ENCODE peak calls at places on chromosomes 11 and 22, in four cellular contexts. Y is pancreas; Q is retinal pigment epithelial cell; X is CD4-positive, alpha-beta T cell. W is an unnamed sample.

GRCh38 chr11:60130496-60130895 is 42.0 kb downstream of the MS4A2 start:
- DNase-seq in Y (peak; percentile 14), Q (no peak), X (no peak), W (peak; percentile 23)

GRCh38 chr11:827861-828167 is at the start of gene CRACR2B:
- DNase-seq in Y (peak; percentile 82), Q (no peak), X (no peak), W (no peak)

GRCh38 chr22:34973016-34973415 is 92.9 kb upstream of the ISX start:
- DNase-seq in Y (no peak), Q (no peak), X (no peak), W (no peak)

GRCh38 chr22:38135133-38135706 is 24.7 kb upstream of the BAIAP2L2 start:
- DNase-seq in Y (no peak), Q (peak; percentile 36), X (no peak), W (no peak)

GRCh38 chr22:27212081-27212480 is 554.7 kb downstream of the MIAT start:
- DNase-seq in Y (no peak), Q (no peak), X (no peak), W (no peak)

GRCh38 chr22:30078320-30079311 is 1.6 kb upstream of the HORMAD2 start:
- DNase-seq in Y (no peak), Q (no peak), X (peak; percentile 38), W (peak; percentile 48)

GRCh38 chr11:100640071-100640470 is 47.0 kb upstream of the ARHGAP42 start:
- DNase-seq in Y (no peak), Q (no peak), X (no peak), W (no peak)

GRCh38 chr22:28711820-28712777 is 29.5 kb downstream of the CHEK2 start:
- DNase-seq in Y (no peak), Q (peak; percentile 88), X (no peak), W (no peak)

GRCh38 chr11:2142762-2143202 is 3.6 kb upstream of the IGF2 start:
- DNase-seq in Y (no peak), Q (no peak), X (no peak), W (peak; percentile 70)

GRCh38 chr22:36406139-36406538 is 18.4 kb upstream of the MYH9 start:
- DNase-seq in Y (no peak), Q (no peak), X (no peak), W (no peak)

GRCh38 chr11:35083181-35084061 is 55.5 kb upstream of the CD44 start:
- DNase-seq in Y (peak; percentile 20), Q (peak; percentile 53), X (peak; percentile 56), W (peak; percentile 77)

GRCh38 chr11:47998733-47999359 is 18.5 kb downstream of the PTPRJ start:
- DNase-seq in Y (no peak), Q (no peak), X (no peak), W (no peak)

GRCh38 chr11:65887723-65888162 is 528 bp downstream of the FIBP start:
- DNase-seq in Y (no peak), Q (no peak), X (no peak), W (no peak)

GRCh38 chr22:25637032-25637431 is 72.6 kb downstream of the GRK3 start:
- DNase-seq in Y (no peak), Q (no peak), X (no peak), W (no peak)

GRCh38 chr11:16605440-16605970 is 132.9 kb upstream of the C11orf58 start:
- DNase-seq in Y (no peak), Q (no peak), X (no peak), W (peak; percentile 10)

GRCh38 chr11:108958446-108959123 is 293.7 kb downstream of the DDX10 start:
- DNase-seq in Y (no peak), Q (no peak), X (no peak), W (no peak)

GRCh38 chr11:2806351-2807058 is 79.1 kb downstream of the CDKN1C start:
- DNase-seq in Y (peak; percentile 15), Q (no peak), X (peak; percentile 27), W (no peak)

GRCh38 chr11:75463106-75463774 is 30.2 kb upstream of the KLHL35 start:
- DNase-seq in Y (no peak), Q (no peak), X (no peak), W (no peak)

GRCh38 chr11:73137262-73137941 is 4.7 kb downstream of the FCHSD2 start:
- DNase-seq in Y (no peak), Q (no peak), X (no peak), W (no peak)

GRCh38 chr11:119758291-119758690 is 29.3 kb upstream of the NECTIN1 start:
- DNase-seq in Y (no peak), Q (no peak), X (no peak), W (no peak)

GRCh38 chr11:64845125-64845735 is 777 bp upstream of the CDC42BPG start:
- DNase-seq in Y (no peak), Q (no peak), X (no peak), W (no peak)

GRCh38 chr11:34644669-34645406 is 23.9 kb downstream of the EHF start:
- DNase-seq in Y (no peak), Q (no peak), X (no peak), W (no peak)

GRCh38 chr11:112837162-112837826 is 123.9 kb upstream of the NCAM1 start:
- DNase-seq in Y (no peak), Q (no peak), X (no peak), W (no peak)

GRCh38 chr22:46381142-46381541 is 45.6 kb downstream of the TRMU start:
- DNase-seq in Y (no peak), Q (no peak), X (no peak), W (no peak)

GRCh38 chr22:32823024-32823730 is 21.7 kb downstream of the TIMP3 start:
- DNase-seq in Y (peak; percentile 40), Q (no peak), X (no peak), W (peak; percentile 31)

GRCh38 chr11:129881570-129882170 is 13.7 kb downstream of the NFRKB start:
- DNase-seq in Y (no peak), Q (no peak), X (peak; percentile 60), W (peak; percentile 31)

GRCh38 chr22:22810018-22810427 is 77.6 kb upstream of the IGLL5 start:
- DNase-seq in Y (peak; percentile 39), Q (no peak), X (peak; percentile 72), W (peak; percentile 53)

GRCh38 chr11:72038491-72038890 is 39.8 kb downstream of the IL18BP start:
- DNase-seq in Y (peak; percentile 27), Q (peak; percentile 13), X (no peak), W (no peak)

GRCh38 chr11:121328213-121328966 is 35.8 kb downstream of the SC5D start:
- DNase-seq in Y (no peak), Q (no peak), X (peak; percentile 45), W (no peak)

DNA sequence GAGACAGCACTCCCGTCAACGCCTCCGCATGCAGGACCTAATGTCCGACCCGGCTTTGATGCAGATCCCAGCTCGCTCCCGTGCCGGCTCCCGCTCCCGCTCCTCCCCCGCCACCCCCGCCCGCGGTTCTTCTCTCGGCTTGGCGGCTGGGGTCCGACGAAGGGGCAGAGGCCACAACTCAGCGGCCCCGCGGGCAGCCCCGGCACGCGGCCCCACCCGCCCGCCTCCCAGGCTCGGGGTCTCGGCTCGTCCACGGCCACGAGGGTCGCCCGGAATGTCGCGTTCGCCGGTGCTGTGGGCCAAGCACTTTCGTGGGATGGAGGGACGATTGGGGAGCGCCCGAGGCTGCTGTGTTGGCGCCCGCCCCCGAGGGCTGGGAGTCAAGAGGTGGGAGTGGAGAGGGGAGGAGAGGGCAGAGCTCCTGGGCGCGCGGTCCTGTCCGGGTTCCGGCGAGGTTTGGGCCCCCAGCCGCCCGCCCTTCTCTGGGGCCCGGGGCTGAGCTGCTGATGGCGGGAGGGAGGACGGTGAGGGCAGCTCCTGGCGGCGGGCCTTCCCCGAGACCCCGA is 5.3 kb upstream of the TBX1 start:
- DNase-seq in Y (no peak), Q (no peak), X (no peak), W (no peak)
- TF ChIP-seq CTCF in Y (no peak), Q (no peak), X (no peak), W (no peak)

GRCh38 chr11:70205766-70206165 is 2.7 kb downstream of the FADD start:
- DNase-seq in Y (no peak), Q (no peak), X (no peak), W (no peak)
- TF ChIP-seq CTCF in Y (no peak), Q (no peak), X (no peak), W (no peak)

GRCh38 chr11:77548552-77549439 is 41.0 kb upstream of the AQP11 start:
- DNase-seq in Y (no peak), Q (peak; percentile 39), X (no peak), W (no peak)
- TF ChIP-seq CTCF in Y (no peak), Q (no peak), X (peak; percentile 58), W (no peak)

DNA sequence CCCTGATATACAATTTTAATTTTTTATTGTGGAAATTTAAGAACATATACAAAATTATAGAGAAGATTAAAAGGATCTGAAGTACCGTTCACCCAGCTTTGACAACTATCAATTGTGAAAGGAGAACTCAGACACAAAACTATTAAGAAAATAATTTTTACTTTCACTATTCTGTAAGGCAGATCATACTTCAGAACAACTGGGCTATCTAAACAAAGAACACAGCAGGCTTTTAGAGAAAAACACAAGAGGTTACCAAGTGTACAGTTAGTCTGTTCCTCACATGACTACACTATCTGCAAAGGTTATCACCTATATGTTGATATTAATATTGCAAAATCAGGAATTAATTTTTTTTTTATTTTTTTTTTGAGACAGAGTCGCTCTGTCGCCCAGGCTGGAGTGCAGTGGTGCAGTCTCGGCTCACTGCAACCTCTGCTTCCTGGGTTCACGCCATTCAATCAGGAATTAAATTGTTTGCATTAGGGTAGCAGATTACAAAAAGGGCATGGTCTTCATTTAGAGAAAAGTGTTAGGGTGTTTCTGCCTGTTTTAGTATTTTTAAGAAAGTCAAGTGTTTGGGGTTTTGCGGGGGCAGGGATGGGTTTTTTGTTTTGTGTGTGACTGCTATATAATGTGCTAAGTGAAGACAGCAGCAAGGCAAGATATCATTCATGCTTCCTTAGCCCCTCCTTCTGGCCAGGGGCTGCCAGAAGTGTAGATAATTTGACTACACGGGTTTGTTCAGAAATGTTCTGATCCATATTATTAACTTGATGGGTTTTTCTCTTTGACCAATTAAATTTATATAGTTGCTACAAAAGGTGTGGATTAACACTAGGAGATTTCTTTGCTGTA is 27.6 kb upstream of the SIK2 start:
- DNase-seq in Y (no peak), Q (no peak), X (no peak), W (no peak)
- TF ChIP-seq CTCF in Y (no peak), Q (no peak), X (no peak), W (no peak)

DNA sequence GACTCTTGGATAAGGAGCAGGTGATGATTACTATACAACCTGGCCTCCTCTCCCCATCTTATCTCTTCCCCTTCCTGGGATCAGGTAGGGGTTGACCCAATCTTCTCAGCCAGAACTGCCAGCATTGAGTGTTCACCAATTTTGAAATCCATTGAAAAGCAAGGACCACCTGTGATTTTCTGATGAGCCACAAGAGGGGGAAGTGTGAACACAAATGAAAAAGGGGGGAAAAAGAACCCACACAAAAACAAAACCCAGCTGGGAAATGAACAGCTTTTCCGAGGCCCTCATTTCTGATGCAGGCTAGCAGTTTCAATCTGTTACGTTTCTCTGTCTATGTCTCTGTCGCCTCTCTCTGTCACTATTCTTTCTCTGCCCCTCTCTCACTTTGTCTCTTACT is 161.9 kb downstream of the INSC start:
- DNase-seq in Y (no peak), Q (no peak), X (no peak), W (no peak)
- TF ChIP-seq CTCF in Y (no peak), Q (peak; percentile 50), X (no peak), W (peak; percentile 11)

DNA sequence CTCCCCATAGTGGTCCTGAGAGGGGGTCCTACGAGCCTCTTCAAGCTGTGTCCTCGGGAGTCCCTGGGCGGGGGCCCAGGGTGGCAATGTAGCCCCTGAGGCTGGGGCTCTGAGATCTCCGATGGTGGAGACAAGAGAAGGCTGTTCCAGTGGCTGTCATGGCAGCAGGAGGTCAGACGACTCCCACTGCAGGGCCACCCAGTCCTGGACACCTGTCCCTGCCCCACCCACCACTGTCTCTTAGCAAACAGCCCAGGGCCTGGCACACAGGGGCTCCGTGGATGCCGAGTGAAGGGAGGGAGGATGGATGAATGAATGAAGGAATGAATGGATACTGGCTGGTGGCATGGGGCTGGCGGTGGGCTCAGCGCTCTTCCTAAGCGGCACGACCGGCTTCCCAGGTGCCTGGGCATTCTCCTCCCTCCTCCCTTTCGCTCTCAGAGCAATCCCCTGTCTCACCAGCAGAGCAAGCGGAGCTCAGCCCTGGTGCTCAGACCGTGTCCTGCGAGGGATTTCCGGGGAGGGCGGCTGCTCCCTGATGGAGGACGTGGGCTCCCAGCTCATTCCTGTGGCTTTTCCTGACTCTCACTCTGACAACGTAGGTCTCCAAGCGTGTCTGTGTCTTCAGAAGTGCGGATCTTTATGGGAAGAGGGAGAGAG is 1272.7 kb downstream of the BRD1 start:
- DNase-seq in Y (no peak), Q (no peak), X (no peak), W (no peak)
- TF ChIP-seq CTCF in Y (no peak), Q (no peak), X (no peak), W (no peak)

W was measured in GM10248.